ENCODE peak calls at places on chromosomes 6 and 20, in five cellular contexts. H, I, E, Q and T are unnamed samples.

GRCh38 chr20:53202781-53203180 is 230.6 kb downstream of the TSHZ2 start:
- DNase-seq in H (no peak), I (no peak), E (no peak), Q (no peak), T (no peak)

GRCh38 chr6:161000632-161001031 is 9.1 kb downstream of the MAP3K4 start:
- DNase-seq in H (no peak), I (no peak), E (no peak), Q (no peak), T (no peak)

GRCh38 chr6:1608976-1609661 is 596 bp upstream of the FOXC1 start:
- DNase-seq in H (peak; percentile 73), I (no peak), E (no peak), Q (no peak), T (no peak)

GRCh38 chr6:111737065-111737521 is 131.4 kb upstream of the TRAF3IP2 start:
- DNase-seq in H (no peak), I (no peak), E (no peak), Q (no peak), T (no peak)

GRCh38 chr6:32178547-32179440 is 589 bp downstream of the RNF5 start:
- DNase-seq in H (no peak), I (no peak), E (peak; percentile 51), Q (no peak), T (no peak)

GRCh38 chr6:11650711-11651110 is 113.2 kb downstream of the TMEM170B start:
- DNase-seq in H (no peak), I (no peak), E (no peak), Q (no peak), T (no peak)

GRCh38 chr6:107716688-107717089 is 107.4 kb downstream of the SCML4 start:
- DNase-seq in H (no peak), I (peak; percentile 58), E (peak; percentile 31), Q (no peak), T (no peak)

GRCh38 chr6:80335061-80335660 is 228.7 kb downstream of the BCKDHB start:
- DNase-seq in H (no peak), I (no peak), E (no peak), Q (no peak), T (no peak)

GRCh38 chr6:82954937-82955577 is 110.6 kb downstream of the UBE3D start:
- DNase-seq in H (no peak), I (no peak), E (no peak), Q (no peak), T (no peak)